ENCODE peak calls at places on chromosome 5, in nine cellular contexts. One of them, this sample, is unnamed.

GRCh38 chr5:137001026-137001569 is 498.0 kb downstream of the SPOCK1 start:
- DNase-seq in pancreas: no peak
- DNase-seq in WERI-Rb-1: no peak
- DNase-seq in cardiac muscle cell: no peak
- DNase-seq in progenitor cell of endocrine pancreas: no peak
- DNase-seq in keratinocyte: no peak
- DNase-seq in astrocyte of the spinal cord: no peak
- DNase-seq in tibial artery: no peak
- DNase-seq in HFF-Myc: no peak
- DNase-seq in this sample: no peak

GRCh38 chr5:92391-93220 is 638 bp downstream of the PLEKHG4B start:
- DNase-seq in keratinocyte: no peak
- DNase-seq in astrocyte of the spinal cord: no peak
- DNase-seq in progenitor cell of endocrine pancreas: no peak
- DNase-seq in cardiac muscle cell: no peak
- DNase-seq in HFF-Myc: no peak
- DNase-seq in WERI-Rb-1: no peak
- DNase-seq in pancreas: no peak
- DNase-seq in tibial artery: no peak
- DNase-seq in this sample: peak; percentile 58

GRCh38 chr5:120538149-120538548 is 74.0 kb downstream of the PRR16 start:
- DNase-seq in progenitor cell of endocrine pancreas: no peak
- DNase-seq in pancreas: no peak
- DNase-seq in keratinocyte: no peak
- DNase-seq in HFF-Myc: no peak
- DNase-seq in cardiac muscle cell: no peak
- DNase-seq in tibial artery: no peak
- DNase-seq in WERI-Rb-1: no peak
- DNase-seq in astrocyte of the spinal cord: peak; percentile 80
- DNase-seq in this sample: no peak

GRCh38 chr5:124652514-124652819 is 94.0 kb downstream of the ZNF608 start:
- DNase-seq in astrocyte of the spinal cord: peak; percentile 51
- DNase-seq in progenitor cell of endocrine pancreas: no peak
- DNase-seq in keratinocyte: no peak
- DNase-seq in HFF-Myc: no peak
- DNase-seq in pancreas: no peak
- DNase-seq in WERI-Rb-1: no peak
- DNase-seq in tibial artery: no peak
- DNase-seq in cardiac muscle cell: no peak
- DNase-seq in this sample: no peak

GRCh38 chr5:107672212-107673105 is 1.7 kb upstream of the EFNA5 start:
- DNase-seq in HFF-Myc: no peak
- DNase-seq in cardiac muscle cell: peak; percentile 98
- DNase-seq in astrocyte of the spinal cord: peak; percentile 95
- DNase-seq in tibial artery: peak; percentile 87
- DNase-seq in progenitor cell of endocrine pancreas: peak; percentile 63
- DNase-seq in keratinocyte: peak; percentile 85
- DNase-seq in pancreas: peak; percentile 77
- DNase-seq in WERI-Rb-1: peak; percentile 92
- DNase-seq in this sample: peak; percentile 87

GRCh38 chr5:156191547-156191946 is 135.4 kb upstream of the SGCD start:
- DNase-seq in WERI-Rb-1: no peak
- DNase-seq in tibial artery: no peak
- DNase-seq in progenitor cell of endocrine pancreas: no peak
- DNase-seq in cardiac muscle cell: no peak
- DNase-seq in pancreas: no peak
- DNase-seq in HFF-Myc: no peak
- DNase-seq in keratinocyte: no peak
- DNase-seq in astrocyte of the spinal cord: no peak
- DNase-seq in this sample: no peak

GRCh38 chr5:98365126-98365525 is 408.3 kb upstream of the RGMB start:
- DNase-seq in progenitor cell of endocrine pancreas: no peak
- DNase-seq in pancreas: no peak
- DNase-seq in WERI-Rb-1: no peak
- DNase-seq in tibial artery: no peak
- DNase-seq in cardiac muscle cell: no peak
- DNase-seq in keratinocyte: no peak
- DNase-seq in astrocyte of the spinal cord: no peak
- DNase-seq in HFF-Myc: no peak
- DNase-seq in this sample: no peak

GRCh38 chr5:168655316-168655715 is 76.1 kb upstream of the PANK3 start:
- DNase-seq in HFF-Myc: no peak
- DNase-seq in progenitor cell of endocrine pancreas: no peak
- DNase-seq in cardiac muscle cell: no peak
- DNase-seq in pancreas: no peak
- DNase-seq in keratinocyte: no peak
- DNase-seq in astrocyte of the spinal cord: no peak
- DNase-seq in tibial artery: no peak
- DNase-seq in WERI-Rb-1: no peak
- DNase-seq in this sample: no peak

GRCh38 chr5:64834037-64834436 is 65.3 kb downstream of the CWC27 start:
- DNase-seq in cardiac muscle cell: peak; percentile 35
- DNase-seq in tibial artery: no peak
- DNase-seq in progenitor cell of endocrine pancreas: no peak
- DNase-seq in HFF-Myc: no peak
- DNase-seq in keratinocyte: no peak
- DNase-seq in pancreas: no peak
- DNase-seq in WERI-Rb-1: no peak
- DNase-seq in astrocyte of the spinal cord: no peak
- DNase-seq in this sample: no peak

DNA sequence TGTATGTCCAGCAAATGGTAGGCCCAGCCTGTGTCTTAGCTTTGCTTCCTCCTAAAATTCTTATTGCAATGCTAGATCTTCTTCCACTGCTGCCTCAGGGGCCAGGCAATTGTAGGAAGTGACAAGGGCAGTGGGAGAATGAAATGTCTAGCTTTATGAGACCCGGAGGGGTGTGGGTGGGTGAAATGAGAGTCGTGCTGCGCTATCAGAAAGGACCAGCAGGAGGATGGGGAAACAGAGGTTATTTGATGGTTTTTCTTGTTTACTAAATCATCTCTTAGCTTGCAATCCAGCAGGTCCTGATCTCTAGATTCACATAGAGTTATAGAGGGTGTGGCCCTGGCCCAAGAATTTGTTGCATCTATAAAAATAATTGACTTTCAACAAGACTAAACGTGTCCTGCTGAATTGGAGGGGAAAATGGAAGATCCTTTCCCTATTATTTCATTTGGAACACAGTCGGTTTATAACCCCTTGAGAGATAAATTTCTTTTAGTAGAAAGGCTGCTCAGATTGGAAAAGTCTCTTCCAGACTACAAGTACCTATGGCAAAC is 43.6 kb downstream of the ZNF366 start:
- DNase-seq in astrocyte of the spinal cord: no peak
- DNase-seq in pancreas: no peak
- DNase-seq in tibial artery: no peak
- DNase-seq in progenitor cell of endocrine pancreas: no peak
- DNase-seq in HFF-Myc: no peak
- DNase-seq in keratinocyte: peak; percentile 32
- DNase-seq in cardiac muscle cell: no peak
- DNase-seq in WERI-Rb-1: no peak
- DNase-seq in this sample: no peak
- TF ChIP-seq CTCF in astrocyte of the spinal cord: no peak
- TF ChIP-seq CTCF in pancreas: no peak
- TF ChIP-seq CTCF in tibial artery: no peak
- TF ChIP-seq CTCF in progenitor cell of endocrine pancreas: no peak
- TF ChIP-seq CTCF in HFF-Myc: no peak
- TF ChIP-seq CTCF in keratinocyte: peak; percentile 1
- TF ChIP-seq CTCF in cardiac muscle cell: peak; percentile 5
- TF ChIP-seq CTCF in WERI-Rb-1: no peak
- TF ChIP-seq CTCF in this sample: peak; percentile 19

GRCh38 chr5:54009357-54009756 is 301.0 kb downstream of the ARL15 start:
- DNase-seq in progenitor cell of endocrine pancreas: no peak
- DNase-seq in cardiac muscle cell: no peak
- DNase-seq in WERI-Rb-1: no peak
- DNase-seq in pancreas: no peak
- DNase-seq in tibial artery: no peak
- DNase-seq in astrocyte of the spinal cord: no peak
- DNase-seq in HFF-Myc: no peak
- DNase-seq in keratinocyte: no peak
- DNase-seq in this sample: no peak

GRCh38 chr5:54002779-54003178 is 307.6 kb downstream of the ARL15 start:
- DNase-seq in WERI-Rb-1: no peak
- DNase-seq in pancreas: no peak
- DNase-seq in progenitor cell of endocrine pancreas: no peak
- DNase-seq in tibial artery: no peak
- DNase-seq in cardiac muscle cell: no peak
- DNase-seq in astrocyte of the spinal cord: no peak
- DNase-seq in keratinocyte: no peak
- DNase-seq in HFF-Myc: no peak
- DNase-seq in this sample: no peak

GRCh38 chr5:54009828-54010227 is 300.5 kb downstream of the ARL15 start:
- DNase-seq in WERI-Rb-1: no peak
- DNase-seq in cardiac muscle cell: no peak
- DNase-seq in tibial artery: no peak
- DNase-seq in astrocyte of the spinal cord: no peak
- DNase-seq in progenitor cell of endocrine pancreas: no peak
- DNase-seq in keratinocyte: no peak
- DNase-seq in HFF-Myc: no peak
- DNase-seq in pancreas: no peak
- DNase-seq in this sample: no peak

GRCh38 chr5:54004697-54005096 is 305.7 kb downstream of the ARL15 start:
- DNase-seq in HFF-Myc: no peak
- DNase-seq in astrocyte of the spinal cord: no peak
- DNase-seq in cardiac muscle cell: no peak
- DNase-seq in tibial artery: no peak
- DNase-seq in WERI-Rb-1: no peak
- DNase-seq in progenitor cell of endocrine pancreas: no peak
- DNase-seq in pancreas: no peak
- DNase-seq in keratinocyte: no peak
- DNase-seq in this sample: no peak

DNA sequence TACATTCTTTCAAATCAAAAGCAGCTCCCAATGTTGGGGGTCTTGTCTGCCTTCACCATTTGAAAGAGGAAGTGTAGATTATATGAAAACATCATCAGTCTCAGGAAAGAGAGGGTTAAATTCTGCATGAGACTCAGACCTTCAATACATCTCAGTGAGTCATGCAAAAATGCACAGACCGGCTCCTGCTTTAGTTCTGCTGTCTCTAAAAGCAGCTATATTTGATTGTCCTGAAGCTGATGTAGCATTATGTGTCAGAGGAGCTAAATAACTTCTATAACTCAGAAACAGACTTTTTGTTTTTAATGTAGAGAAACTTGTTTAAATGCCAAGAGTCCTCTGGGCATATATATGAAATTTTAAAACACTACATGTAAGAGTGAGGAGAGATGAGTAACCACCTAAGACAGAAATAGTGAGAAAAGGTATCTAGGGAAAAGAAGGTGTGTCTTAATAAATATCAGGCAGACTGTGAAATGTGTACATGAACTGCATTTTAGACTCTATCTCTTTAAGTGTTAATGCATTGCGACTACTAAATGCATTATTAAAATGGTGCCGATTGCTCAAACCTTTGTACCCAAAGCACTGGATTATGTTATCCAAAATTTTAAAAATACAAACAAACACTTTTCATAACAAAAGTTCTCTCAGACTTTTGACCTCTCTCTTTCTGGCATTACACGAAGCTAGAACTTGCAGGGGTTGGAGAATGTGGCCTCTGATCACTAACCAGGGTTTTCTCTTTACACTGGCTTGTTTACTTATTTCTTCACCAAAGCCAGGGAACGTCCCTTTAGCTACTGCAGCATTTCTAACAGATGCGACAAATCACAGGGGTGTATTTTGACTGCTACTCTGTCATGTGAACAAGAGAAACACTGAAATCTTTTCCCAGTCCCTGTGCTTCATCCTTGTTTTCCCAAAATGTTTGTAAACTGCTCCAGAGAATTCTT is 302.3 kb downstream of the ARL15 start:
- DNase-seq in WERI-Rb-1: no peak
- DNase-seq in progenitor cell of endocrine pancreas: no peak
- DNase-seq in HFF-Myc: no peak
- DNase-seq in tibial artery: no peak
- DNase-seq in cardiac muscle cell: peak; percentile 33
- DNase-seq in pancreas: peak; percentile 4
- DNase-seq in astrocyte of the spinal cord: peak; percentile 27
- DNase-seq in keratinocyte: no peak
- DNase-seq in this sample: no peak
- TF ChIP-seq CTCF in WERI-Rb-1: no peak
- TF ChIP-seq CTCF in progenitor cell of endocrine pancreas: no peak
- TF ChIP-seq CTCF in HFF-Myc: no peak
- TF ChIP-seq CTCF in tibial artery: no peak
- TF ChIP-seq CTCF in cardiac muscle cell: no peak
- TF ChIP-seq CTCF in pancreas: no peak
- TF ChIP-seq CTCF in astrocyte of the spinal cord: no peak
- TF ChIP-seq CTCF in keratinocyte: no peak
- TF ChIP-seq CTCF in this sample: no peak

GRCh38 chr5:166957763-166958162 is 1333.7 kb upstream of the WWC1 start:
- DNase-seq in pancreas: no peak
- DNase-seq in keratinocyte: no peak
- DNase-seq in HFF-Myc: no peak
- DNase-seq in cardiac muscle cell: no peak
- DNase-seq in tibial artery: no peak
- DNase-seq in WERI-Rb-1: no peak
- DNase-seq in astrocyte of the spinal cord: no peak
- DNase-seq in progenitor cell of endocrine pancreas: no peak
- DNase-seq in this sample: no peak

GRCh38 chr5:166962470-166962869 is 1329.0 kb upstream of the WWC1 start:
- DNase-seq in WERI-Rb-1: no peak
- DNase-seq in progenitor cell of endocrine pancreas: no peak
- DNase-seq in tibial artery: no peak
- DNase-seq in HFF-Myc: no peak
- DNase-seq in keratinocyte: no peak
- DNase-seq in pancreas: no peak
- DNase-seq in astrocyte of the spinal cord: no peak
- DNase-seq in cardiac muscle cell: peak; percentile 48
- DNase-seq in this sample: no peak

GRCh38 chr5:166961938-166962337 is 1329.5 kb upstream of the WWC1 start:
- DNase-seq in cardiac muscle cell: peak; percentile 18
- DNase-seq in tibial artery: no peak
- DNase-seq in keratinocyte: no peak
- DNase-seq in WERI-Rb-1: no peak
- DNase-seq in astrocyte of the spinal cord: no peak
- DNase-seq in pancreas: no peak
- DNase-seq in progenitor cell of endocrine pancreas: no peak
- DNase-seq in HFF-Myc: no peak
- DNase-seq in this sample: no peak

DNA sequence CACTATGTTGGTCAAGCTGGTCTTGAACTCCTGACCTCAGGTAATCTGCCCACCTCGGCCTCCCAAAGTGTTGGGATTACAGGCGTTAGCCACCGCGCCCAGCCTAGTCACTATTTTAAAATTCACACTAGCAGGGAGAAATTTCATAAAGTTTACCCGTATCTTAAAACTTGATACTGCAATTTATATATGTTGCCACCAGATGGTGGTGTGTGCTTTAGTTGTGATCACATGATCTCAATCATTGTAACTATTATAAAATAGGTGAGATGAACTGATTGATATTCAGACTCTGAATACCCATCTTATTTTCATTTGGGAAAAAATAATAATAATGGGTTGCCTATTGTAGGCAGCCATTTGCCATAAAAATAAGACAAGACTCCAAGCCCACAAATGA is 1330.4 kb upstream of the WWC1 start:
- DNase-seq in keratinocyte: no peak
- DNase-seq in cardiac muscle cell: no peak
- DNase-seq in tibial artery: no peak
- DNase-seq in progenitor cell of endocrine pancreas: no peak
- DNase-seq in WERI-Rb-1: no peak
- DNase-seq in astrocyte of the spinal cord: no peak
- DNase-seq in pancreas: no peak
- DNase-seq in HFF-Myc: no peak
- DNase-seq in this sample: no peak
- TF ChIP-seq CTCF in keratinocyte: no peak
- TF ChIP-seq CTCF in cardiac muscle cell: peak; percentile 16
- TF ChIP-seq CTCF in tibial artery: no peak
- TF ChIP-seq CTCF in progenitor cell of endocrine pancreas: peak; percentile 41
- TF ChIP-seq CTCF in WERI-Rb-1: no peak
- TF ChIP-seq CTCF in astrocyte of the spinal cord: peak; percentile 14
- TF ChIP-seq CTCF in pancreas: peak; percentile 21
- TF ChIP-seq CTCF in HFF-Myc: no peak
- TF ChIP-seq CTCF in this sample: peak; percentile 37

GRCh38 chr5:126354012-126354856 is 69.0 kb upstream of the GRAMD2B start:
- DNase-seq in keratinocyte: peak; percentile 23
- DNase-seq in tibial artery: no peak
- DNase-seq in progenitor cell of endocrine pancreas: no peak
- DNase-seq in WERI-Rb-1: no peak
- DNase-seq in HFF-Myc: peak; percentile 94
- DNase-seq in cardiac muscle cell: peak; percentile 96
- DNase-seq in pancreas: no peak
- DNase-seq in astrocyte of the spinal cord: peak; percentile 97
- DNase-seq in this sample: no peak
- TF ChIP-seq CTCF in keratinocyte: no peak
- TF ChIP-seq CTCF in tibial artery: peak; percentile 70
- TF ChIP-seq CTCF in progenitor cell of endocrine pancreas: peak; percentile 48
- TF ChIP-seq CTCF in WERI-Rb-1: peak; percentile 17
- TF ChIP-seq CTCF in HFF-Myc: no peak
- TF ChIP-seq CTCF in cardiac muscle cell: peak; percentile 46
- TF ChIP-seq CTCF in pancreas: no peak
- TF ChIP-seq CTCF in astrocyte of the spinal cord: peak; percentile 31
- TF ChIP-seq CTCF in this sample: no peak

This sample was measured in glutamatergic neuron.